ENCODE peak calls at places on chromosomes 12 and 14, in four cellular contexts. One of them, this sample, is unnamed.

GRCh38 chr14:90573385-90574105 is 176.7 kb downstream of the CALM1 start:
- DNase-seq in A549: no peak
- DNase-seq in IMR-90: no peak
- DNase-seq in GM12878: no peak
- DNase-seq in this sample: peak

GRCh38 chr12:38502016-38502415 is 185.4 kb downstream of the ALG10B start:
- DNase-seq in A549: no peak
- DNase-seq in IMR-90: no peak
- DNase-seq in GM12878: no peak
- DNase-seq in this sample: no peak

GRCh38 chr12:101877816-101878811 is 734 bp downstream of the DRAM1 start:
- DNase-seq in A549: peak
- DNase-seq in IMR-90: no peak
- DNase-seq in GM12878: no peak
- DNase-seq in this sample: peak

GRCh38 chr12:102423447-102423846 is 56.9 kb downstream of the IGF1 start:
- DNase-seq in A549: peak
- DNase-seq in IMR-90: peak
- DNase-seq in GM12878: no peak
- DNase-seq in this sample: no peak

GRCh38 chr14:26444745-26445144 is 153.1 kb downstream of the NOVA1 start:
- DNase-seq in A549: no peak
- DNase-seq in IMR-90: peak
- DNase-seq in GM12878: no peak
- DNase-seq in this sample: no peak

GRCh38 chr14:102579696-102580551 is 12.5 kb upstream of the RCOR1 start:
- DNase-seq in A549: no peak
- DNase-seq in IMR-90: peak
- DNase-seq in GM12878: no peak
- DNase-seq in this sample: no peak

GRCh38 chr14:67515386-67516079 is 17.6 kb upstream of the PLEKHH1 start:
- DNase-seq in A549: no peak
- DNase-seq in IMR-90: no peak
- DNase-seq in GM12878: no peak
- DNase-seq in this sample: peak

GRCh38 chr12:40515041-40515825 is 177.0 kb upstream of the CNTN1 start:
- DNase-seq in A549: no peak
- DNase-seq in IMR-90: no peak
- DNase-seq in GM12878: no peak
- DNase-seq in this sample: no peak

GRCh38 chr12:30880813-30881212 is 45.7 kb upstream of the TSPAN11 start:
- DNase-seq in A549: no peak
- DNase-seq in IMR-90: no peak
- DNase-seq in GM12878: no peak
- DNase-seq in this sample: no peak

GRCh38 chr12:79884401-79885006 is 50.4 kb downstream of the PPP1R12A start:
- DNase-seq in A549: no peak
- DNase-seq in IMR-90: no peak
- DNase-seq in GM12878: no peak
- DNase-seq in this sample: no peak

DNA sequence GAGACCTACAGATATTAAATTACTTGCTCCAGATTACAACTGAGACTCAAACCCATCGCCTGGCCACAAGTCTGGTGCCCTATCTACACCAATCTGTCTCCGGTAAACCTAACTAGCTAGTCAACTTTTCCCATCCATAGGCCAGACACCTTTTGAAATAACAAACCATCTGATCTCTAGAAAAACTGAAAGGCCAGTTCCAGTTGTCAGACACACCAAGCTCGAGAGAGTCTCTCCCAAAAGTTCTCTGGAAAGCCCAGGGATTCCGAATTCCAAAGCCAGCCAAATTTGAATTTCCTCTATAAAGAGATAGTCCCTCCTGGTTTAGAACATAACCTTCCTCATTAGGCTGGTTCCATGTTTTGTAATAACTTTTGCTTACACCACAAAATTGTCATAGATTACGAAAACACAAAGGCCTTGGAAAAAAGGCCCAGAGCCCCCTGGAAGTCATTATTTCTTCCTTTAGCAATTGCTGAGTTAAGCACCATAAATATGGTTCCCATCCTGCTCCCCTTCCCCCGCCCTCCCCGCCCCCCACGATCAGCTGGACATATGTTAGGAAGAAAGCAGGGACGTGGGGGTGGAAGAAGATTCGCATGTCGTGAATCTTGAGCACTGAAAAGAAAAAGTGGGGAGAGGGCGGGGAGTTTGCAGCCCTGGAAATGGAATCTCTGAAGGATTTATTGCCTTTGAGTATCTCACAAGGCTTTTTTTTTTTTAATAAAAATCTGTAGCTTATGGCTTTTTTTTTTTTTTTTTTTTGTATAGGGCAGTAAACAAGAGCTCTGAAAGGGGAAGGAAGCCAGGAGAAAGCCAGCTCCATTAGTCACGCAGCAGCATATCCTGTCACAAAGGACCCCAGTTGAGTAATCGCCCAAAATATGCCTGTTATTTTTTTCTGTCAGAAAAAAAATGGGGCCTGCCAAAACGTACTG is 110.4 kb downstream of the ZFP36L1 start:
- DNase-seq in A549: peak
- DNase-seq in IMR-90: peak
- DNase-seq in GM12878: peak
- DNase-seq in this sample: no peak
- TF ChIP-seq ELK1 in A549: no peak
- TF ChIP-seq ELK1 in IMR-90: no peak
- TF ChIP-seq ELK1 in GM12878: no peak
- TF ChIP-seq ELK1 in this sample: no peak

GRCh38 chr12:48903982-48904411 is 21.3 kb downstream of the FKBP11 start:
- DNase-seq in A549: peak
- DNase-seq in IMR-90: peak
- DNase-seq in GM12878: peak
- DNase-seq in this sample: peak
- TF ChIP-seq ELK1 in A549: no peak
- TF ChIP-seq ELK1 in IMR-90: no peak
- TF ChIP-seq ELK1 in GM12878: no peak
- TF ChIP-seq ELK1 in this sample: no peak

DNA sequence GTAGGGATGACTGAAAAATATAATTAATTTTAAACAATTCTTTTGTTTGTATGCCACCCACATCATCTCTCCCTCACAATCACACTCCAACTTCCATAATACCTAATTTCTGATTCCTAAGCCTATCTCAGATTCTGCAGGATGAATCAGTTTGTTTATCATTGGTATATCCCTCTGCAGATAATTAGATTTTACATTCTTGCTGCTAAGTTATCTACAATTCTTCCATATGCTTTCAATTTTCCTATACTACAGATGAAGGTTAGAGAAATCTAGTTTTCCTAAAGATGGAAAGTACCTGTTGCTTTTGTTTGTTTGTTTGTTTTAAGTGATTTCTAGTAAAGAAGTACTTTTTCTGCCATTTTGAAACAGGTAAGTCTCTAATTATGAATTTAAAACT is 105.3 kb downstream of the ANKS1B start:
- DNase-seq in A549: no peak
- DNase-seq in IMR-90: no peak
- DNase-seq in GM12878: no peak
- DNase-seq in this sample: no peak
- TF ChIP-seq ELK1 in A549: no peak
- TF ChIP-seq ELK1 in IMR-90: no peak
- TF ChIP-seq ELK1 in GM12878: no peak
- TF ChIP-seq ELK1 in this sample: no peak

GRCh38 chr14:100544506-100545141 is 42.6 kb downstream of the BEGAIN start:
- DNase-seq in A549: no peak
- DNase-seq in IMR-90: no peak
- DNase-seq in GM12878: no peak
- DNase-seq in this sample: peak
- TF ChIP-seq ELK1 in A549: no peak
- TF ChIP-seq ELK1 in IMR-90: no peak
- TF ChIP-seq ELK1 in GM12878: no peak
- TF ChIP-seq ELK1 in this sample: no peak

GRCh38 chr14:58299665-58300202 is 1.4 kb downstream of the ARID4A start:
- DNase-seq in A549: no peak
- DNase-seq in IMR-90: no peak
- DNase-seq in GM12878: no peak
- DNase-seq in this sample: peak
- TF ChIP-seq ELK1 in A549: no peak
- TF ChIP-seq ELK1 in IMR-90: no peak
- TF ChIP-seq ELK1 in GM12878: no peak
- TF ChIP-seq ELK1 in this sample: no peak

GRCh38 chr12:132524405-132524804 is 34.5 kb downstream of the FBRSL1 start:
- DNase-seq in A549: peak
- DNase-seq in IMR-90: peak
- DNase-seq in GM12878: no peak
- DNase-seq in this sample: no peak
- TF ChIP-seq ELK1 in A549: no peak
- TF ChIP-seq ELK1 in IMR-90: no peak
- TF ChIP-seq ELK1 in GM12878: no peak
- TF ChIP-seq ELK1 in this sample: no peak

GRCh38 chr12:48817957-48818830 is at the start of gene CACNB3:
- DNase-seq in A549: peak
- DNase-seq in IMR-90: peak
- DNase-seq in GM12878: no peak
- DNase-seq in this sample: peak

GRCh38 chr12:48814313-48815280 is 3.7 kb upstream of the CACNB3 start:
- DNase-seq in A549: peak
- DNase-seq in IMR-90: peak
- DNase-seq in GM12878: peak
- DNase-seq in this sample: peak

GRCh38 chr12:48816148-48816854 is 2.0 kb upstream of the CACNB3 start:
- DNase-seq in A549: no peak
- DNase-seq in IMR-90: no peak
- DNase-seq in GM12878: no peak
- DNase-seq in this sample: no peak

GRCh38 chr12:48813464-48814312 is 4.6 kb upstream of the CACNB3 start:
- DNase-seq in A549: no peak
- DNase-seq in IMR-90: peak
- DNase-seq in GM12878: no peak
- DNase-seq in this sample: no peak

DNA sequence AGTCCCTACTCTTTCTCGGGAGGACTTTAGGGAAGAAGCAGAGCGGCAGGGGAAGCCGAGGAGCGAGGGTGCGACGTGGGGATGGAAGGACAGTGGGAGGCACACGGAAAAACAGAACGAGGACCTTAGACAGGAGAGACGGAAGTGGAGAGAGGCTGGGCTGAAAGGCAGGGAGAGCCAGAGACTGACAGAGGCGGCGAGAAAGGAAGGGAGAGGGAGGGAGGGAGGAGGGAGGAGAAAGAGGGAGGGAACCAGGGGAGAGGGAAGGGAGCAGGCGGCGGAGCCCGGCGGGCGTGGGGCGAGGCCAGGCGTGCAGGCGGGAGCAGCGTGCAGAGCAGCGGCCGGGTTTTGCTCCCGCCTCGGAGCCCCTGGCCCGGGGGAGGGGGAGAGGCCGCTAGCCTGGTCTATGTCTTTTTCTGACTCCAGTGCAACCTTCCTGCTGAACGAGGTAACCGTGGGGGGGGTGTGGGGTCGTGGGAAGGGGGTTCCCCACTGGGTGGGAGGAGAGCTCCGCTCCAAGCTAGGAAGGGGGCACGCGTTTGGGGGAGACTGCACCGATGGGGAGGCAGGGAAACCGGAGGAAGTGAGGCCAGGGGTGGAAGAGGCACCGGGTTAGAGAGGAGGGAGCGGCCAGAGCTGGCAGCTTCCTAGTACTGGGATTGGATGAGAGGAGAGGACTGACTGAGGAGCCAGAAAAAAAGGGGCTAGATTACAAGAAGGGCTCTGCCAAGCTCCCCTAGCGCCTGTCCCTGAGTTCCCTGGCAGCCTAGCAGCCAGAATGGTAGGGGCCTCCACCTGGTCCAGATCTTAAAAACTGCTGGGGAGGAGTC is 2.8 kb upstream of the CACNB3 start:
- DNase-seq in A549: peak
- DNase-seq in IMR-90: peak
- DNase-seq in GM12878: no peak
- DNase-seq in this sample: peak
- TF ChIP-seq ELK1 in A549: no peak
- TF ChIP-seq ELK1 in IMR-90: no peak
- TF ChIP-seq ELK1 in GM12878: no peak
- TF ChIP-seq ELK1 in this sample: no peak

GRCh38 chr12:120181991-120182631 is 12.4 kb downstream of the GCN1 start:
- DNase-seq in A549: no peak
- DNase-seq in IMR-90: peak
- DNase-seq in GM12878: no peak
- DNase-seq in this sample: no peak
- TF ChIP-seq ELK1 in A549: no peak
- TF ChIP-seq ELK1 in IMR-90: no peak
- TF ChIP-seq ELK1 in GM12878: no peak
- TF ChIP-seq ELK1 in this sample: no peak

GRCh38 chr14:21203470-21204166 is 47.8 kb upstream of the OR5AU1 start:
- DNase-seq in A549: no peak
- DNase-seq in IMR-90: no peak
- DNase-seq in GM12878: no peak
- DNase-seq in this sample: no peak
- TF ChIP-seq ELK1 in A549: no peak
- TF ChIP-seq ELK1 in IMR-90: no peak
- TF ChIP-seq ELK1 in GM12878: no peak
- TF ChIP-seq ELK1 in this sample: no peak